ENCODE peak calls at places on chromosomes 3 and 15, in seven cellular contexts. L, C, G, M, N, Q and O are unnamed samples.

GRCh38 chr3:20136231-20136630 is 49.8 kb downstream of the SGO1 start:
- DNase-seq in Q (no peak), M (no peak), C (no peak), L (no peak), G (no peak), N (no peak), O (no peak)

GRCh38 chr15:92879949-92880725 is 20.0 kb upstream of the CHD2 start:
- DNase-seq in Q (no peak), G (no peak), M (no peak), C (no peak), L (no peak), N (no peak), O (no peak)

GRCh38 chr3:33218072-33218445 is 551 bp downstream of the SUSD5 start:
- DNase-seq in C (no peak), N (no peak), L (no peak), G (no peak), Q (no peak), M (no peak), O (no peak)

GRCh38 chr15:38991126-38991525 is 426.5 kb upstream of the RASGRP1 start:
- DNase-seq in G (no peak), N (no peak), L (no peak), C (no peak), Q (no peak), M (no peak), O (no peak)

GRCh38 chr3:15796771-15797599 is 794 bp downstream of the ANKRD28 start:
- DNase-seq in L (no peak), M (no peak), G (no peak), Q (no peak), N (no peak), C (no peak), O (no peak)

GRCh38 chr3:78139166-78139565 is 1099.3 kb downstream of the ROBO2 start:
- DNase-seq in L (no peak), M (no peak), N (no peak), Q (no peak), G (no peak), C (no peak), O (no peak)

GRCh38 chr3:115709135-115709534 is 85.8 kb downstream of the GAP43 start:
- DNase-seq in N (no peak), M (no peak), L (no peak), G (no peak), Q (no peak), C (no peak), O (no peak)

GRCh38 chr15:73578036-73578435 is 55.2 kb downstream of the NPTN start:
- DNase-seq in Q (no peak), C (no peak), N (no peak), L (peak; percentile 46), G (no peak), M (no peak), O (no peak)

GRCh38 chr3:29972594-29972993 is 633.8 kb upstream of the TGFBR2 start:
- DNase-seq in M (no peak), C (no peak), G (no peak), Q (no peak), N (no peak), L (no peak), O (no peak)

GRCh38 chr3:50665603-50666115 is 9.1 kb upstream of the DOCK3 start:
- DNase-seq in L (no peak), M (peak; percentile 36), N (no peak), G (no peak), Q (no peak), C (no peak), O (peak; percentile 46)

GRCh38 chr3:146912233-146913015 is 307.3 kb upstream of the PLSCR5 start:
- DNase-seq in N (no peak), M (no peak), Q (no peak), G (no peak), C (no peak), L (no peak), O (no peak)

GRCh38 chr15:76588811-76589747 is 252.5 kb downstream of the ISL2 start:
- DNase-seq in L (peak; percentile 83), G (no peak), Q (no peak), M (no peak), N (no peak), C (no peak), O (no peak)

GRCh38 chr3:140341817-140342403 is 336.0 kb upstream of the TRIM42 start:
- DNase-seq in G (no peak), N (no peak), L (no peak), M (no peak), C (no peak), Q (no peak), O (no peak)

GRCh38 chr15:62462268-62462667 is 297.2 kb upstream of the C2CD4B start:
- DNase-seq in G (no peak), L (no peak), Q (no peak), M (peak; percentile 52), N (no peak), C (no peak), O (no peak)

GRCh38 chr15:70056091-70056680 is 41.5 kb downstream of the TLE3 start:
- DNase-seq in N (no peak), L (no peak), C (no peak), Q (no peak), M (peak; percentile 51), G (no peak), O (no peak)

GRCh38 chr3:69723389-69723788 is 15.9 kb upstream of the MITF start:
- DNase-seq in N (no peak), C (no peak), G (no peak), Q (no peak), L (no peak), M (no peak), O (no peak)

GRCh38 chr3:172201136-172201989 is 162.0 kb downstream of the FNDC3B start:
- DNase-seq in M (peak; percentile 89), G (peak; percentile 73), C (peak; percentile 24), L (peak; percentile 74), Q (no peak), N (peak; percentile 47), O (no peak)

GRCh38 chr15:71120428-71120944 is 5.2 kb downstream of the THSD4 start:
- DNase-seq in N (no peak), L (no peak), C (no peak), M (no peak), Q (no peak), G (no peak), O (peak; percentile 67)

GRCh38 chr15:90342655-90343054 is 9.4 kb upstream of the ZNF774 start:
- DNase-seq in G (no peak), N (no peak), M (no peak), C (no peak), L (no peak), Q (no peak), O (no peak)

GRCh38 chr15:77634266-77634962 is 1.7 kb upstream of the LINGO1 start:
- DNase-seq in C (peak; percentile 48), Q (no peak), M (peak; percentile 75), N (peak; percentile 59), L (peak; percentile 83), G (peak; percentile 74), O (no peak)

GRCh38 chr3:40999682-41000081 is 199.6 kb upstream of the CTNNB1 start:
- DNase-seq in C (no peak), Q (no peak), G (no peak), M (no peak), L (no peak), N (no peak), O (no peak)

GRCh38 chr3:41001556-41001955 is 197.7 kb upstream of the CTNNB1 start:
- DNase-seq in C (no peak), Q (no peak), N (no peak), L (no peak), G (no peak), M (no peak), O (no peak)

GRCh38 chr3:41002104-41002503 is 197.2 kb upstream of the CTNNB1 start:
- DNase-seq in Q (no peak), M (no peak), G (no peak), L (no peak), C (no peak), N (no peak), O (no peak)

GRCh38 chr3:40997711-40998519 is 201.4 kb upstream of the CTNNB1 start:
- DNase-seq in M (no peak), L (no peak), G (no peak), N (no peak), Q (no peak), C (no peak), O (no peak)

GRCh38 chr3:41000471-41000870 is 198.8 kb upstream of the CTNNB1 start:
- DNase-seq in C (no peak), Q (no peak), G (no peak), L (no peak), N (no peak), M (no peak), O (no peak)
- TF ChIP-seq POLR2AphosphoS5 in C (no peak), Q (no peak), G (no peak), L (no peak), N (no peak), M (no peak), O (no peak)

GRCh38 chr15:51736069-51736468 is 1.4 kb downstream of the LYSMD2 start:
- DNase-seq in G (no peak), M (no peak), L (no peak), Q (peak; percentile 24), N (no peak), C (no peak), O (no peak)
- H3K4me3 ChIP-seq in G (peak overlapping the region; percentile 97), M (peak overlapping the region; percentile 95), L (no peak overlapping the region), Q (peak overlapping the region; percentile 88), N (peak overlapping the region; percentile 91), C (no peak overlapping the region), O (peak overlapping the region; percentile 95)

DNA sequence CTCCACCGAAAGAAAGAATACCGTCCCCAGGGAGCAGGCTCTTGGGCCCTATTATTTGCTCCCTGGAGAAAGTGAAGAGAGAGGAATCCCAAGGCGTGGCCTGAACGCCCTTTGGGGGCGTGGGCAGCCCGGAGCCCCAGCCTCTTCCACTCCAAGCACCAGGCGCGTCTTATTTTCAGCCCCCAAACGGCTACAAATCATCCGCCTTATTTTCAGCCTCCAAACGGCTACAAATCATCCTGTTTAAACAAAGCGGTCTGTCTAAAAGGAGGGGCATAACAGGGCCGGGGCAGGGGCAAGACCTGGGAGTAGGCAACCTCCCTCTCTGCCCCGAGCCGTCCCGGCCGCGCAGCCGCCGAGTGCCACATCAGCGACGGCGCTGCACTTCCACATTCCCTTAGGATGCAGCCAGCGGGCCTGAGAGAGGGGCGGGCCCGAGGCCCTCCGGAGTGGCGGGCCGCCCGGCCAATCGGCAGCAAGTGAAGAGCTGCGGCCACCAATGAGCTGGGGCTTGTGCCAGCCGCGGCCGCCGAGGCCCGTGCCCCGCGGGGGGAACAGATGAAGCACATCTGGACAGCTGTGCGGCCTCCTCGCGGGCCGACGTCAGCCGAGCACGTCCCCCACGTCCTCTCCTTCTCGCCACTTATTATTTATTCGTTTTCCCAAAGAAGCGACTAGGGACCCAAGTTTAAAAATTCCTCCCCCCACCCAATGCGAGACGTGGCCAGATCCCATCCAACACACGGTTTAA is at the start of gene TMEM45A:
- DNase-seq in M (peak; percentile 97), Q (peak; percentile 98), L (peak; percentile 95), G (peak; percentile 97), N (peak; percentile 96), C (peak; percentile 93), O (peak; percentile 97)
- TF ChIP-seq POLR2A in M (peak; percentile 23), Q (no peak), L (peak; percentile 47), G (no peak), N (no peak), C (peak; percentile 51), O (no peak)

DNA sequence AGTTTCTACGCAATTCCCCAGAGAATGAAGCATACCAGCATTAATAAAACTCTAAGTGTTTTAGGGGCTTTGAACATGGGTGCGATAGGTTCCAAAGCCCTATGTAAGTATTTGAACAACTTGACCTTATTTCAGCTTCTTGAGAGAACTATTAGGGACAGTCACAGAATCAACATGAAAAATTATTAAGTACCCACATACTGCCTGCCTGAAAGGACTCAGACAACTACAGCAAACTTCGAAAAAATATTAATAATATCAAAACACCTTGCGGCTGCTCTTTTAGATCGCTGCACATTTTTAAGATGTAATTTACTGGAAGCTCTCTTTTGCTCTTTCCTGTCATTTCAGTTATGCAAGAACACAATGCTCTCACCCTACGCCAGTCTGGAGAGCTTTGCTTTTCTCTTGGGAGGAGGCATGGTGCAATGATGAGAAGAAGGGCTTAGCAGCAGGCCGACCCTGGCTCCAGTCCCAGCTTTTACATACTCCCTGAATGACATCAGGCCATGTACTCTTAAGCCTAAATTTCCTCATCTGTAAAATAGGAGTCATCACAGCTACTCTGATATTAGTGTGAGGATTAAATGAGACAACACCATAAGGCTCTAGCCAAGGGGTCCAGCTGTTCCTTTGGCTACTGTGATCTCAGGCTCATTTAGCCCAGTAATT is 640.7 kb downstream of the FHIT start:
- DNase-seq in L (peak; percentile 15), M (peak; percentile 81), C (no peak), N (peak; percentile 88), Q (peak; percentile 91), G (peak; percentile 29), O (no peak)
- TF ChIP-seq POLR2AphosphoS5 in L (no peak), M (no peak), C (no peak), N (peak; percentile 58), Q (peak; percentile 41), G (peak; percentile 73), O (no peak)